ENCODE peak calls at places on chromosomes 16 and 17, in four cellular contexts. L is bronchial epithelial cell, K is left lung, C is neuronal stem cell. P is an unnamed sample.
A peak's percentile ranks its signal among the peaks of the same experiment; 100 is the strongest.

GRCh38 chr17:39294060-39294459 is 68.3 kb upstream of the STAC2 start:
- DNase-seq in L (no peak), K (no peak), C (no peak), P (no peak)

GRCh38 chr16:58814348-58814801 is 80.3 kb upstream of the GOT2 start:
- DNase-seq in L (peak; percentile 26), K (no peak), C (peak; percentile 54), P (no peak)

GRCh38 chr17:52790359-52790955 is 631.9 kb upstream of the CA10 start:
- DNase-seq in L (no peak), K (no peak), C (no peak), P (no peak)

GRCh38 chr17:73695035-73695738 is 50.9 kb upstream of the SDK2 start:
- DNase-seq in L (no peak), K (no peak), C (no peak), P (no peak)

GRCh38 chr17:37060094-37060493 is 111.3 kb downstream of the AATF start:
- DNase-seq in L (no peak), K (no peak), C (no peak), P (no peak)

GRCh38 chr17:77371888-77372443 is 231.2 kb downstream of the SEC14L1 start:
- DNase-seq in L (no peak), K (peak; percentile 34), C (no peak), P (no peak)

GRCh38 chr16:84656557-84657130 is 8.3 kb downstream of the KLHL36 start:
- DNase-seq in L (no peak), K (no peak), C (no peak), P (no peak)

GRCh38 chr17:61758430-61758829 is 104.9 kb downstream of the BRIP1 start:
- DNase-seq in L (no peak), K (no peak), C (no peak), P (no peak)

GRCh38 chr16:73025111-73025505 is 22.8 kb downstream of the ZFHX3 start:
- DNase-seq in L (no peak), K (no peak), C (no peak), P (no peak)

GRCh38 chr17:79100405-79100804 is 25.8 kb downstream of the ENGASE start:
- DNase-seq in L (no peak), K (no peak), C (no peak), P (no peak)

DNA sequence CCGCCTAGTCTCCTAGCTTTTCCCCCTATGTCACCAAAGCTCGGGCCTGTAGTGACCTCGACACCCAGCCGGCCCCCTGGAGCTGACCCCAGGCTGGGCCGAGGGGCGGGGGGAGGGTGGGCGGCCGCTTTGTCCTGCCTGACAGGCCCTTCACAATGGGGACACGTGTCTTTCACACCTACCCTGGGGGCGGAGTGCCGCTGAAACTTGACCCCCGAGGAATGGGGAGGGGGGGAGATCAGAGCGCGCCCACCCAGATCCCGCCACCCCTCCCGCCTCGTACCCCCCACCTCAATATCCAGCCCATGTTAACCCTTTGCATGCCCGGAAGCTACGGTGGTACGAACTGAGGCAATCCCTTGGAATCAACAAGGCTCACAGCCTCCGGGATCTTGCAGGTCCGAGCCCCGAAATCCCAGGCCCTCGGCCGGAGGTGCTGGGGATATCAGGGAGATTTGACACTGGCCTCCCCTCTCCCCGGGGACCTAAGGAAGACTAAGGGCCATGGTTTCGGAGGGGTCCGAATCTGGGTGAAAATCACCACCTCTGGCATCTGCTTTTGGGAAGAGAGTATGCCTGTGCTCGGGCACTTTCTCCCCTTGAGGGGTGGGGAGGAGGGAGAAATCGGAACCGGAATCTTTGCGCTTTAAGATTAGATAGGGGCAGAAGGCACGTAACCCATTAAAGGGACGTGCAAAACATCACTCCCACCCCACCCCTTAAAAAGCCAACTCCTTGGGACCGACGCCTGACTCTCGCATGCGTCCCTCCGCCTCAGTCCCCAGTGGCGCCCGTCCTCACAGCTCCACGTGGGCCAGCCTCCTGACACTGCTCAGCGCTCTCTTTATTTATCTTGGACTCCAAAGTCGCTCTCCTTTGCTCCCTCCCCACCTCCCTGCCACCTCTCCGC is 2.6 kb downstream of the NOG start:
- DNase-seq in L (no peak), K (no peak), C (peak; percentile 77), P (no peak)
- H3K4me3 ChIP-seq in L (peak overlapping the region; percentile 0), K (no peak overlapping the region), C (peak overlapping the region; percentile 80), P (peak overlapping the region; percentile 30)

GRCh38 chr16:89191901-89192184 is 8.5 kb downstream of the SLC22A31 start:
- DNase-seq in L (no peak), K (no peak), C (no peak), P (no peak)

GRCh38 chr16:89190150-89190958 is 10.0 kb downstream of the SLC22A31 start:
- DNase-seq in L (no peak), K (no peak), C (no peak), P (no peak)

GRCh38 chr16:89193021-89193575 is 7.2 kb downstream of the SLC22A31 start:
- DNase-seq in L (peak; percentile 27), K (peak; percentile 92), C (no peak), P (peak; percentile 65)

GRCh38 chr16:89189358-89190025 is 10.8 kb downstream of the SLC22A31 start:
- DNase-seq in L (no peak), K (no peak), C (no peak), P (no peak)

GRCh38 chr16:89191033-89191900 is 9.1 kb downstream of the SLC22A31 start:
- DNase-seq in L (no peak), K (peak; percentile 35), C (no peak), P (no peak)
- H3K4me3 ChIP-seq in L (no peak overlapping the region), K (peak overlapping the region; percentile 42), C (peak overlapping the region; percentile 71), P (peak overlapping the region; percentile 33)

GRCh38 chr16:53712065-53712464 is 8.1 kb downstream of the FTO start:
- DNase-seq in L (no peak), K (no peak), C (no peak), P (no peak)
- H3K4me3 ChIP-seq in L (no peak overlapping the region), K (no peak overlapping the region), C (no peak overlapping the region), P (no peak overlapping the region)

DNA sequence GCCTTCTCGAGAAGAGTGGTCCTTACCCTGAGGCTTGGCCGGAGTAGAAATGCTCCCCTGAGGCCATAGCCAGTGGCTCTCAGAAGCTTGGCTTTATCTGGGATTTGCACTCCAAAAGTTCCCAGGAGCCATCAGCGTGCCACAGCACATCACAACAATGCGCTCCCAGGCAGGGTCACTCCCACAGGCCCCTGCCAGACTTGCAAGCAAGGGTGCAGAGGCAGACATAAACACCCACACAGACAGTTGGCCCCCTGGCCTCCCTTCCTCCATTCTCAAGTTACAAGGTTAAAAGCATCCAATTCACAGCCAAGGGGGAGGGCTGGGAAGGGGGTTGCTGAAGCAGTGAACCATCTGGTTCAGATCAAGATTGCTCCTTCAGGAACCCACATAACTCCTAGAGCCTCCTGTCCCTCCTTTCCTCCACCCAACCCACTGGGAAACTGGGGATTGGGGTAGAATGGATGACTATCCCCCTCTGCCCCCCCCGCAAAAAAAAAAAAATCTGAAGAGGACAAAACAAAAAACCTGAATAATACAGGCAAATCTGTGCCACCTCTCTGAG is 1.8 kb downstream of the ST3GAL2 start:
- DNase-seq in L (no peak), K (no peak), C (no peak), P (peak; percentile 88)
- H3K4me3 ChIP-seq in L (no peak overlapping the region), K (no peak overlapping the region), C (no peak overlapping the region), P (peak overlapping the region; percentile 90)

GRCh38 chr16:67202956-67203493 is 4.1 kb downstream of the ELMO3 start:
- DNase-seq in L (no peak), K (no peak), C (no peak), P (no peak)

GRCh38 chr16:67200491-67200890 is 1.6 kb downstream of the ELMO3 start:
- DNase-seq in L (no peak), K (no peak), C (no peak), P (no peak)

GRCh38 chr16:67204076-67204475 is 5.1 kb downstream of the ELMO3 start:
- DNase-seq in L (no peak), K (no peak), C (no peak), P (no peak)

GRCh38 chr16:67201411-67202345 is 2.7 kb downstream of the ELMO3 start:
- DNase-seq in L (no peak), K (no peak), C (no peak), P (no peak)

GRCh38 chr16:67202426-67202825 is 3.5 kb downstream of the ELMO3 start:
- DNase-seq in L (no peak), K (no peak), C (no peak), P (no peak)
- H3K4me3 ChIP-seq in L (no peak overlapping the region), K (no peak overlapping the region), C (no peak overlapping the region), P (no peak overlapping the region)

GRCh38 chr17:28947639-28948038 is 3.7 kb downstream of the PHF12 start:
- DNase-seq in L (no peak), K (no peak), C (no peak), P (no peak)
- H3K4me3 ChIP-seq in L (no peak overlapping the region), K (no peak overlapping the region), C (no peak overlapping the region), P (no peak overlapping the region)